ENCODE peak calls at places on chromosomes 13 and 19, in eight cellular contexts. K is sigmoid colon; M is suprapubic skin; X is heart right ventricle; L is tibial nerve; Z is breast epithelium; T is effector memory CD4-positive, alpha-beta T cell; F is ovary. O is an unnamed sample.

GRCh38 chr19:34838753-34839431 is 65.9 kb upstream of the ZNF599 start:
- DNase-seq in K (no peak), M (no peak), X (peak), L (no peak), Z (no peak), T (no peak), F (no peak), O (no peak)

GRCh38 chr19:50036905-50037304 is 11.1 kb downstream of the ZNF473 start:
- DNase-seq in K (no peak), M (no peak), X (no peak), L (no peak), Z (no peak), T (no peak), F (no peak), O (no peak)

GRCh38 chr19:55546822-55547614 is 1.7 kb upstream of the SBK3 start:
- DNase-seq in K (peak), M (peak), X (peak), L (peak), Z (no peak), T (no peak), F (peak), O (peak)

GRCh38 chr19:33621811-33622504 is at the start of gene CHST8:
- DNase-seq in K (no peak), M (no peak), X (peak), L (no peak), Z (no peak), T (no peak), F (peak), O (no peak)

GRCh38 chr13:41544824-41545707 is 87.7 kb downstream of the RGCC start:
- DNase-seq in K (no peak), M (no peak), X (no peak), L (no peak), Z (no peak), T (no peak), F (no peak), O (no peak)

GRCh38 chr13:113489549-113490495 is 689 bp downstream of the DCUN1D2 start:
- DNase-seq in K (peak), M (peak), X (no peak), L (no peak), Z (no peak), T (peak), F (no peak), O (no peak)

GRCh38 chr19:12666305-12667048 is at the start of the genes MAN2B1 and WDR83:
- DNase-seq in K (peak), M (peak), X (peak), L (peak), Z (peak), T (peak), F (peak), O (no peak)

GRCh38 chr19:5789886-5790572 is 934 bp downstream of the DUS3L start:
- DNase-seq in K (peak), M (no peak), X (no peak), L (no peak), Z (no peak), T (no peak), F (peak), O (no peak)

GRCh38 chr19:6126335-6126974 is 9.0 kb upstream of the ACSBG2 start:
- DNase-seq in K (no peak), M (no peak), X (no peak), L (no peak), Z (no peak), T (no peak), F (no peak), O (peak)

GRCh38 chr13:24254151-24254810 is 55.1 kb upstream of the C1QTNF9 start:
- DNase-seq in K (peak), M (no peak), X (no peak), L (no peak), Z (no peak), T (peak), F (no peak), O (peak)

GRCh38 chr13:113041293-113041690 is 64.3 kb upstream of the F7 start:
- DNase-seq in K (no peak), M (no peak), X (no peak), L (no peak), Z (no peak), T (no peak), F (no peak), O (no peak)

GRCh38 chr13:92833071-92833470 is 393.5 kb upstream of the GPC6 start:
- DNase-seq in K (no peak), M (no peak), X (no peak), L (no peak), Z (no peak), T (no peak), F (no peak), O (peak)

GRCh38 chr19:48501961-48502719 is 9.5 kb downstream of the LMTK3 start:
- DNase-seq in K (no peak), M (peak), X (no peak), L (no peak), Z (peak), T (peak), F (no peak), O (no peak)

GRCh38 chr13:98784666-98785065 is 32.2 kb upstream of the SLC15A1 start:
- DNase-seq in K (no peak), M (no peak), X (no peak), L (no peak), Z (no peak), T (no peak), F (no peak), O (no peak)

GRCh38 chr19:33047422-33047821 is 17.3 kb downstream of the RHPN2 start:
- DNase-seq in K (no peak), M (no peak), X (no peak), L (no peak), Z (no peak), T (no peak), F (no peak), O (no peak)

GRCh38 chr13:45769072-45769471 is 67.0 kb downstream of the CBY2 start:
- DNase-seq in K (no peak), M (no peak), X (no peak), L (no peak), Z (no peak), T (no peak), F (no peak), O (no peak)

GRCh38 chr13:20616059-20616797 is 49.3 kb downstream of the IFT88 start:
- DNase-seq in K (no peak), M (no peak), X (no peak), L (no peak), Z (no peak), T (no peak), F (no peak), O (peak)

GRCh38 chr19:5718032-5718578 is 1.8 kb downstream of the LONP1 start:
- DNase-seq in K (no peak), M (no peak), X (no peak), L (no peak), Z (no peak), T (no peak), F (no peak), O (peak)

GRCh38 chr13:36131931-36132297 is 732 bp upstream of the DCLK1 start:
- DNase-seq in K (peak), M (peak), X (peak), L (peak), Z (no peak), T (no peak), F (peak), O (no peak)
- H3K27ac ChIP-seq in K (peak), M (peak), X (peak), L (peak), Z (peak), T (no peak), F (no peak), O (no peak)

GRCh38 chr13:40410315-40410714 is 256.1 kb downstream of the FOXO1 start:
- DNase-seq in K (no peak), M (no peak), X (no peak), L (no peak), Z (no peak), T (no peak), F (no peak), O (no peak)
- H3K27ac ChIP-seq in K (peak), M (no peak), X (peak), L (peak), Z (peak), T (no peak), F (no peak), O (no peak)

GRCh38 chr13:30371649-30372265 is 50.5 kb upstream of the UBE2L5 start:
- DNase-seq in K (no peak), M (no peak), X (no peak), L (no peak), Z (no peak), T (peak), F (no peak), O (no peak)
- H3K27ac ChIP-seq in K (no peak), M (no peak), X (no peak), L (no peak), Z (no peak), T (peak), F (no peak), O (peak)

GRCh38 chr13:36817996-36818395 is 1.0 kb upstream of the RFXAP start:
- DNase-seq in K (no peak), M (no peak), X (no peak), L (no peak), Z (no peak), T (no peak), F (no peak), O (no peak)

GRCh38 chr13:36818483-36819063 is 449 bp upstream of the RFXAP start:
- DNase-seq in K (no peak), M (no peak), X (no peak), L (peak), Z (no peak), T (no peak), F (no peak), O (no peak)

GRCh38 chr13:36820222-36820621 is 1.2 kb downstream of the RFXAP start:
- DNase-seq in K (no peak), M (no peak), X (no peak), L (no peak), Z (no peak), T (no peak), F (no peak), O (no peak)

GRCh38 chr13:36819064-36819810 is at the start of gene RFXAP:
- DNase-seq in K (peak), M (peak), X (peak), L (peak), Z (peak), T (peak), F (peak), O (peak)

GRCh38 chr13:36819811-36820140 is 754 bp downstream of the RFXAP start:
- DNase-seq in K (no peak), M (no peak), X (no peak), L (no peak), Z (no peak), T (no peak), F (no peak), O (no peak)
- H3K27ac ChIP-seq in K (peak), M (no peak), X (peak), L (peak), Z (peak), T (peak), F (no peak), O (no peak)

GRCh38 chr19:19662344-19662743 is 1.1 kb downstream of the ATP13A1 start:
- DNase-seq in K (peak), M (no peak), X (no peak), L (no peak), Z (no peak), T (no peak), F (no peak), O (no peak)

GRCh38 chr19:19661675-19662251 is 1.7 kb downstream of the ATP13A1 start:
- DNase-seq in K (peak), M (peak), X (no peak), L (no peak), Z (no peak), T (peak), F (no peak), O (no peak)

GRCh38 chr19:19662866-19663291 is 597 bp downstream of the ATP13A1 start:
- DNase-seq in K (peak), M (no peak), X (no peak), L (no peak), Z (no peak), T (no peak), F (no peak), O (no peak)

GRCh38 chr19:19659646-19660245 is 3.7 kb downstream of the ATP13A1 start:
- DNase-seq in K (peak), M (no peak), X (no peak), L (no peak), Z (no peak), T (no peak), F (no peak), O (no peak)

GRCh38 chr19:19661141-19661674 is 2.3 kb downstream of the ATP13A1 start:
- DNase-seq in K (peak), M (no peak), X (no peak), L (no peak), Z (no peak), T (no peak), F (no peak), O (no peak)
- H3K27ac ChIP-seq in K (no peak), M (no peak), X (no peak), L (no peak), Z (no peak), T (peak), F (no peak), O (no peak)

O was measured in AG04450.